ENCODE peak calls at places on chromosomes 3 and 15, in eight cellular contexts. S is BJ, D is kidney epithelial cell, E is K562, M is tibial artery, Y is pancreas, A is Calu3, F is lung. U is an unnamed sample.

GRCh38 chr3:172332256-172333041 is 115.8 kb downstream of the GHSR start:
- DNase-seq in M (peak), Y (peak), A (peak), E (peak), F (peak), D (no peak), S (no peak), U (peak)

GRCh38 chr3:1700650-1701049 is 398.0 kb upstream of the CNTN4 start:
- DNase-seq in Y (no peak), E (no peak), D (no peak), M (no peak), F (no peak), S (no peak), A (no peak), U (no peak)

GRCh38 chr3:172836390-172836997 is 86.0 kb downstream of the ECT2 start:
- DNase-seq in A (peak), E (peak), S (no peak), Y (peak), F (no peak), M (no peak), D (no peak), U (peak)

GRCh38 chr15:32825219-32825618 is 107.4 kb downstream of the GREM1 start:
- DNase-seq in F (no peak), E (no peak), M (no peak), A (no peak), Y (no peak), S (no peak), D (no peak), U (no peak)

GRCh38 chr15:42210703-42211102 is 2.6 kb upstream of the VPS39 start:
- DNase-seq in A (no peak), Y (no peak), S (no peak), F (peak), D (no peak), E (no peak), M (no peak), U (no peak)

GRCh38 chr15:69067296-69067695 is 52.8 kb downstream of the NOX5 start:
- DNase-seq in Y (no peak), E (no peak), A (no peak), S (no peak), D (no peak), M (no peak), F (no peak), U (no peak)

GRCh38 chr3:56154297-56154696 is 314.0 kb downstream of the ERC2 start:
- DNase-seq in A (no peak), M (no peak), E (no peak), D (no peak), F (no peak), Y (no peak), S (no peak), U (no peak)

GRCh38 chr3:135965129-135965505 is 411 bp upstream of the PPP2R3A start:
- DNase-seq in M (no peak), S (no peak), Y (no peak), E (no peak), F (no peak), A (no peak), D (no peak), U (no peak)

GRCh38 chr3:194086251-194087075 is 49.5 kb upstream of the HES1 start:
- DNase-seq in D (no peak), M (no peak), Y (no peak), A (no peak), S (no peak), F (no peak), E (no peak), U (no peak)

GRCh38 chr15:71458089-71458660 is 342.9 kb downstream of the THSD4 start:
- DNase-seq in Y (no peak), M (no peak), E (no peak), D (no peak), S (no peak), A (no peak), F (no peak), U (no peak)

GRCh38 chr3:112390783-112391641 is 58.1 kb downstream of the CD200 start:
- DNase-seq in S (peak), D (peak), F (no peak), Y (no peak), A (peak), E (no peak), M (no peak), U (no peak)

GRCh38 chr3:137249311-137249940 is 291.6 kb downstream of the IL20RB start:
- DNase-seq in D (no peak), Y (no peak), S (no peak), M (no peak), A (no peak), E (no peak), F (no peak), U (no peak)

GRCh38 chr3:78736863-78737262 is 1030.9 kb downstream of the ROBO1 start:
- DNase-seq in A (no peak), D (no peak), F (no peak), E (no peak), M (no peak), Y (no peak), S (no peak), U (no peak)

GRCh38 chr3:96966181-96966929 is 152.0 kb downstream of the EPHA6 start:
- DNase-seq in E (no peak), A (no peak), Y (no peak), F (no peak), D (no peak), S (no peak), M (no peak), U (no peak)

GRCh38 chr3:122493296-122493695 is 21.4 kb downstream of the KPNA1 start:
- DNase-seq in S (peak), F (no peak), D (no peak), Y (no peak), A (no peak), M (no peak), E (no peak), U (no peak)

GRCh38 chr3:186152889-186153292 is 44.0 kb upstream of the ETV5 start:
- DNase-seq in Y (no peak), S (no peak), E (no peak), M (no peak), F (no peak), A (peak), D (no peak), U (no peak)

GRCh38 chr3:124615896-124616543 is 114.2 kb upstream of the UMPS start:
- DNase-seq in F (no peak), M (no peak), A (no peak), S (no peak), Y (no peak), E (no peak), D (no peak), U (no peak)

GRCh38 chr3:161915283-161915682 is 418.7 kb downstream of the OTOL1 start:
- DNase-seq in A (no peak), M (no peak), D (no peak), Y (no peak), S (no peak), F (no peak), E (no peak), U (no peak)

GRCh38 chr15:47184003-47184404 is 533.3 kb upstream of the SEMA6D start:
- DNase-seq in A (no peak), M (no peak), S (no peak), D (no peak), Y (peak), F (no peak), E (no peak), U (peak)

GRCh38 chr3:128998532-128998931 is 2.6 kb upstream of the EFCC1 start:
- DNase-seq in D (no peak), S (no peak), A (no peak), Y (no peak), F (no peak), E (no peak), M (no peak), U (no peak)

GRCh38 chr3:65182085-65182484 is 494.3 kb upstream of the ADAMTS9 start:
- DNase-seq in S (no peak), F (no peak), D (no peak), A (no peak), M (no peak), E (no peak), Y (no peak), U (no peak)

GRCh38 chr3:86702381-86702958 is 288.5 kb downstream of the VGLL3 start:
- DNase-seq in D (no peak), A (no peak), M (no peak), S (no peak), E (peak), Y (no peak), F (no peak), U (no peak)
- TF ChIP-seq CTCF in D (peak), A (peak), M (peak), S (peak), E (peak), Y (no peak), F (no peak), U (peak)

GRCh38 chr15:73325191-73325980 is 43.4 kb downstream of the HCN4 start:
- DNase-seq in S (no peak), Y (no peak), F (no peak), D (no peak), M (no peak), A (peak), E (peak), U (peak)
- TF ChIP-seq CTCF in S (peak), Y (no peak), F (no peak), D (peak), M (no peak), A (peak), E (peak), U (peak)

GRCh38 chr15:93562752-93563151 is 473.7 kb upstream of the RGMA start:
- DNase-seq in A (no peak), F (no peak), Y (no peak), S (no peak), E (no peak), D (no peak), M (peak), U (no peak)

GRCh38 chr15:93563218-93563617 is 474.2 kb upstream of the RGMA start:
- DNase-seq in Y (no peak), F (no peak), D (no peak), S (no peak), M (no peak), E (no peak), A (no peak), U (no peak)

GRCh38 chr15:93570571-93570970 is 481.6 kb upstream of the RGMA start:
- DNase-seq in F (no peak), Y (no peak), S (no peak), E (no peak), M (no peak), A (no peak), D (no peak), U (no peak)

DNA sequence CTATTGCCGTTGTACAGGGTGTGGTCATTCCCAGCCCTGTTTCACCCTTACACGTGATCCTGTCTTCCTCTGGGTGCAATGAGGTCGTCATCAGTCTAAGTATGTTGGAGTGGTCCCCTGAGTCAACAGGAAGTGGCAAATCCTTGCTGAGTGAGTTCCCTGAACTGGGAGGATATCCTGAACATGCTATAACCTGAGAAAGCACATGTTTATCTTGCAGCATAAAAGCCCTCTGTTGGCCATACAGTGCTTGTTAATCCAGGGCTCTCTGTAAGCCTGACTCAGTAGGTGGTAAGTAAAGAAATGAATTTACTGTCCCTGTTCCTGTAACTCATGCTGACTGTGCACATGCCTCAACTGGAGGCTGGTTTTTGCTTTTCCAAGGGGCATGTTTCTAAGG is 477.8 kb upstream of the RGMA start:
- DNase-seq in Y (no peak), A (no peak), S (no peak), E (no peak), F (no peak), M (no peak), D (no peak), U (no peak)
- TF ChIP-seq CTCF in Y (no peak), A (no peak), S (no peak), E (no peak), F (no peak), M (no peak), D (no peak), U (no peak)

DNA sequence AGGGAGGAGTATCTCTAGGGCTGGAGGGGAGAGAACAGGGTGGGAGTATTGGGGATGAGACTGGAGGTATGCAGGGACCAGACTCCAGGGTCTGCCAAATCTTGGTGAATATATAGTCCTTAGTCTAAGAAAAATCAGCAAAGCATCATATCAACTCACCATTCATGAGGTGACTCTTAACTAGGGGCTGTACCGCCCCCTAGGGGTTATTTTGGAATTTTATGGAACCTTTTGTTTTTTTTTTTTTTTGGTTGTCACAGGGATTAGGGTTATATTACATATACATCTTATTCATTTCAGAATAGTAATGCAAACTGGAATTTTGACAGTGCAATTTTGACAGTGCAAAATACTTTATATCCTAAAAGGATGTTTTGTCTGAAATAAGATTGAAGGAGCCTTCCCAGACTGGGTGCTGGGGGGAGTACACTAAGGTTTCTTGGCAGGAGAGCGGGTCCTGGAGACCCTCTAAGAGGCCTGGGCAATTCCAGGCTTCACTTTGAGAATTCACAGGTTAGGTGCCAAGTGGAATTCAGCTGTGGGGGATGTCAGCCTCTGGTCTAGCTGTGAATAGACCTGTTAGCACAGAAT is 7.5 kb downstream of the CMTM7 start:
- DNase-seq in A (peak), D (no peak), M (no peak), E (peak), S (no peak), Y (no peak), F (no peak), U (peak)
- TF ChIP-seq CTCF in A (peak), D (peak), M (peak), E (peak), S (peak), Y (peak), F (no peak), U (peak)

DNA sequence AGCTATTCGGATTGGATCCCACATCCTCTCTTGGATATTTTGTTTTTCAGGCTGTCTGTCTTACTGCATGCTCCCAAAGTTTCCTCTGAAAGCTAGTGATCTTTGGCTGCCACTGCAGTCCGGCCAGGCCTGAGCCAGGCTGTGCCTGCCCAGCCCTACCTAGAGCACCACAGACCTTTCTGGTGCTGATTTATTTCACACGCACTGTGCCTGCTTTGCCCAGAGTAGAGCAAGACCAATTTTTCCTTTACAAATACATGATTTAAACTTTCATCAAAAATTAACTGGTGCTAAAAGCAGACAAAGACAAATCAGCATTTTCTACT is 28.0 kb upstream of the NDUFB4 start:
- DNase-seq in E (no peak), S (no peak), Y (no peak), D (no peak), A (no peak), M (no peak), F (no peak), U (no peak)
- TF ChIP-seq CTCF in E (no peak), S (no peak), Y (no peak), D (no peak), A (no peak), M (no peak), F (no peak), U (no peak)

DNA sequence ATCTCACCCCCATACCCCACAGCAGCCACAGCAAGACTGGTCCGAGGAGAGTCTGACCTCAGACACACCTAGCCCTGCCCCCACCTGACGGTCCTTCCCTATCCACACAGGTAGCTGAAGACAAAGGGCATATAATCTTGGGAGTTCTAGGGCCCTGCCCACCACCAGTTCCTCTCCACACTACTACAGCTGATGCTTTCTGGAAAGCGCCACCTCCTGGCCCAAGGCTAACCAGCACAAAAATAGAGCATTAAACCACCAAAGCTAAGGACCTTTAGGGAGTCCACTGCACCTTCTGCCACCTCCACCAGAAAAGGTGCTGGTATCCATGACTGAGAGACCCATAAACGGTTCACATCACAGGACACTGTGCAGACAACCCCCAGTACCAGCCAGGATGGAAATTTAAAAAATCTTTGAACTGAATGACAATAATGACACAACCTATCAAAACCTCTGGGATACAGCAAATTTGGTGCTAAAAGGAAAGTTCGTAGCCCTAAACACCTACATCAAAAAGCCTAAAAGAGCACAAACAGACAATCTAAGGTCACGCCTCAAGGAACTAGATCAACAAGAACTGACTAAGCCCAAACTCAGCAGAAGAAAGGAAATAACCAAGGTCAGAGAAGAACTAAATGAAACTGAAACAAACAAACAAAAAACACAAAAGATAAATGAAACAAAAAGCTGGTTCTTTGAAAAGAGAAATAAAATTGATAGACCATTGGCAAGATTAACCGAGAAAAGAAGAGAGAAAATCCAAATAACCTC is 122.1 kb upstream of the TPRG1 start:
- DNase-seq in D (no peak), E (no peak), Y (no peak), A (no peak), F (no peak), S (no peak), M (no peak), U (no peak)
- TF ChIP-seq CTCF in D (no peak), E (no peak), Y (no peak), A (peak), F (no peak), S (no peak), M (no peak), U (peak)

DNA sequence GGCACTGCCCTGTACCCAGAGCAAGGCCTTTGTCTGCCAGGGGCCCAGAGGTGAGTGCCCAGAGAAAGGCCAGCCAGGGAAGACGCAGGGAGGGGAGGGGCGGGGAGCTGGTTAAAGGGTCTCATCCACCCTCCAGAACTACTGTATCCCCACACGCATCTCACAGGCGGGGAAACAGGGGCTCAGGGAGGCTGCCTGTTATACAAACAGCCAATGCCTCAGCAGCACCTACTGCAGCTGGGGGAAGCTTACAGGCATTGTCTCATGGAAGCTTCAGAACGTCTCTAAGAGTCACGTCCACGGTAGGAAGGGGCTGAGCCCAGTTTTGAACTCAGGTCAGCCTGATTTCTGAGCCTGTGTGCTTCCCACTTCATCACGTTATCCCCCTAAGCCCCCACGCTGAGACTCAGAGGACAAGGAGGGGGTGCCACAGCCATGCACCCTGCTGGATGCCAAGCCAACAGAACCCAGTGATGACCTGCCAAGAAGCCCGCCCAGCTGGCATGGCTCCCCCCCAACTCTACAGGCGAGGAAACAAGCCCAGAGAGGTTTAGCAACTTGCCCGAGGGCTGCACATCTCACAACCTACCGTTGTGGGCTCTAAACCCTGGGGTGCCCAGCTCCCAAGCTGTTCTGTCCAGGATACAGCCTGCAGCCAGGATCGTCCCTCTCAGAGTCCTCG is 54.5 kb downstream of the IQSEC1 start:
- DNase-seq in S (no peak), A (no peak), Y (no peak), M (no peak), F (no peak), D (no peak), E (no peak), U (no peak)
- TF ChIP-seq CTCF in S (no peak), A (no peak), Y (no peak), M (no peak), F (no peak), D (no peak), E (no peak), U (no peak)

GRCh38 chr3:29665688-29666087 is 384.8 kb downstream of the RBMS3 start:
- DNase-seq in E (no peak), F (no peak), S (no peak), Y (no peak), A (no peak), D (no peak), M (no peak), U (no peak)

GRCh38 chr3:29668233-29668632 is 387.4 kb downstream of the RBMS3 start:
- DNase-seq in A (peak), Y (no peak), D (no peak), S (no peak), M (no peak), F (no peak), E (no peak), U (no peak)

GRCh38 chr3:29668728-29669127 is 387.9 kb downstream of the RBMS3 start:
- DNase-seq in D (no peak), Y (no peak), E (no peak), F (no peak), S (no peak), A (no peak), M (no peak), U (no peak)
- TF ChIP-seq CTCF in D (no peak), Y (no peak), E (no peak), F (no peak), S (no peak), A (no peak), M (no peak), U (no peak)

DNA sequence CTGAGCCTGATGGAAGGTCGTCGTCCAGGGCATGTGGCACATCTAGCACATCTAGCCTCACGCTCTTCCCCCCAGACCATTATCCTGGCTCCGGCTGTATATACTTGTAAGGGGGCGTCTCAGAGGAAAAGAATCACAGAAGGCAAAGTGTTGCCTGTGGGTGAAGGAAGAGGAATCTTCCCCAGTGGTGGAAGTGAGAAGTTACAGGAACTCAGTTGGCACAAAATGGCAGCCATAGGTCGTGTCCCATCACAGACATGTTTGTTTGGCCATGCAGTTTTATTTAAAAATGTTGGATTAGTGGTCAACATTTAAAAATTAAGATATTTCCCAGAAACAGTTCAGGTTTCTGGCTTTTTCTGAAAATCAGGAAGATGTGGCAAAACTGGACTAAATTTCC is 13.6 kb downstream of the GALNT15 start:
- DNase-seq in F (no peak), Y (no peak), A (no peak), D (no peak), S (no peak), M (peak), E (no peak), U (no peak)
- TF ChIP-seq CTCF in F (no peak), Y (no peak), A (no peak), D (no peak), S (no peak), M (no peak), E (no peak), U (no peak)

DNA sequence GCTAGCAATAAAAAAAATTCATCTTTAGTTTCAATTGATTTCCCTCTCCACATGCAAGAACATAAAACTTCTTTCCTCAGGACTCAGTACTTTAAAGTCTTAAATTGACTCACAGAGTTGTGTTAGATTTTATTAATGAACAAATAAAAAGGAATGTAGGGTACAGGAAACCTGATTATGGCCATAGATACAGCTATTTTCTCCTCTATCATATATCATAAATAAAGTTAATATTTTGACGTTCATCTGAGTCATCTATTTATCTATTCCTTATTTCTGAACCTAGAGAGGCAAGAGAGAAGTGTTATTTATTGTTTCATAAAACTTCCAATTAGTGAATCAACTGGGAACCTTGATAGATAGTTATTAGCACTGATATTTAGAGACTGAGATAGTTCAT is 143.7 kb upstream of the TGFBR2 start:
- DNase-seq in M (no peak), E (no peak), Y (no peak), F (no peak), A (no peak), D (no peak), S (no peak), U (no peak)
- TF ChIP-seq CTCF in M (no peak), E (no peak), Y (no peak), F (no peak), A (no peak), D (no peak), S (no peak), U (no peak)

U was measured in endothelial cell.